ENCODE peak calls at places on chromosome 1, in four cellular contexts. L, X, G and H are unnamed samples.

GRCh38 chr1:159854101-159854692 is 8.3 kb downstream of the VSIG8 start:
- DNase-seq in L (peak), G (no peak), X (no peak), H (peak)

GRCh38 chr1:234975941-234976871 is 152.4 kb downstream of the TOMM20 start:
- DNase-seq in X (no peak), G (peak), L (no peak), H (no peak)

GRCh38 chr1:27120849-27121248 is 34.1 kb downstream of the SLC9A1 start:
- DNase-seq in L (no peak), G (no peak), X (no peak), H (no peak)

GRCh38 chr1:64515427-64515826 is 45.5 kb downstream of the CACHD1 start:
- DNase-seq in G (no peak), X (no peak), L (no peak), H (no peak)

GRCh38 chr1:31880957-31881697 is 57.0 kb downstream of the PTP4A2 start:
- DNase-seq in X (no peak), L (no peak), G (peak), H (no peak)

GRCh38 chr1:59146651-59147358 is 150.1 kb upstream of the FGGY start:
- DNase-seq in X (no peak), G (peak), L (peak), H (peak)

GRCh38 chr1:154736840-154737239 is 128.9 kb upstream of the ADAR start:
- DNase-seq in X (no peak), G (no peak), L (no peak), H (no peak)

GRCh38 chr1:159121526-159121925 is 45.0 kb upstream of the AIM2 start:
- DNase-seq in L (no peak), X (peak), G (no peak), H (no peak)

GRCh38 chr1:54246097-54246721 is 46.2 kb downstream of the MRPL37 start:
- DNase-seq in L (no peak), G (no peak), X (no peak), H (no peak)

GRCh38 chr1:230823421-230823820 is 44.9 kb downstream of the C1orf198 start:
- DNase-seq in L (no peak), X (no peak), G (no peak), H (peak)

GRCh38 chr1:202725541-202725940 is 15.3 kb upstream of the SYT2 start:
- DNase-seq in L (no peak), G (no peak), X (no peak), H (no peak)

GRCh38 chr1:226643701-226644540 is 95.2 kb downstream of the ITPKB start:
- DNase-seq in X (peak), G (no peak), L (no peak), H (no peak)

GRCh38 chr1:36880155-36881070 is 153.9 kb downstream of the GRIK3 start:
- DNase-seq in X (no peak), L (peak), G (no peak), H (peak)

GRCh38 chr1:145987926-145988325 is 8.5 kb downstream of the TXNIP start:
- DNase-seq in X (no peak), G (no peak), L (no peak), H (no peak)
- TF ChIP-seq TCF12 in X (no peak), G (no peak), L (no peak), H (no peak)

GRCh38 chr1:113745425-113745824 is 13.9 kb downstream of the PHTF1 start:
- DNase-seq in G (peak), X (no peak), L (no peak), H (no peak)
- TF ChIP-seq USF2 in G (no peak), X (no peak), L (no peak), H (no peak)

GRCh38 chr1:101409102-101409501 is 172.3 kb downstream of the S1PR1 start:
- DNase-seq in X (no peak), L (no peak), G (no peak), H (no peak)

GRCh38 chr1:101406271-101406670 is 169.5 kb downstream of the S1PR1 start:
- DNase-seq in X (no peak), L (no peak), G (no peak), H (no peak)

GRCh38 chr1:101408212-101409042 is 171.6 kb downstream of the S1PR1 start:
- DNase-seq in X (no peak), L (no peak), G (no peak), H (no peak)

GRCh38 chr1:101407505-101408211 is 170.8 kb downstream of the S1PR1 start:
- DNase-seq in L (no peak), X (peak), G (no peak), H (peak)

GRCh38 chr1:101410048-101410878 is 173.4 kb downstream of the S1PR1 start:
- DNase-seq in L (no peak), X (peak), G (no peak), H (no peak)
- TF ChIP-seq GABPA in L (no peak), X (peak), G (no peak), H (no peak)

GRCh38 chr1:182032251-182032650 is 29.3 kb downstream of the ZNF648 start:
- DNase-seq in G (no peak), L (no peak), X (no peak), H (no peak)
- TF ChIP-seq TCF12 in G (no peak), L (no peak), X (no peak), H (no peak)

DNA sequence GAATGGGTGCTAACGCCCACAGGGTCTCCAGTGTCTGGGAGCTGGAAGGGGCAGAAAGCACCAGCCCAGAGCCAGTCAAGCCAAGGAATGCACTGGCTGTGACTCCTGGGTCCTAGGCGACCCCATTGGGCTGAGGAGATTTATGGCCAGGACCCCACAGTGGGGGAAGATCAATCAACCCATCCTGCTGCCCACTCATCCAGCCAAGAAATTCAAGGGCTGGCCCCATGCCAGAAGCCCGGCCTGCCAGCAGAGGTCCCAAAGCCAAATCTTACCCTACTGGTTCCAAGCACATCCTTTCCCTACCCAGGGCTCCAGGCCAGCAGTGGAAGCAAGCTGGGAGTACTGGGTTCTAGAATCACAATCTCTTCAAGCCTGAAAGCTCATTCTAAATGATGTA is 6.8 kb upstream of the PDZK1IP1 start:
- DNase-seq in L (no peak), G (no peak), X (no peak), H (no peak)
- TF ChIP-seq USF2 in L (no peak), G (no peak), X (no peak), H (no peak)

DNA sequence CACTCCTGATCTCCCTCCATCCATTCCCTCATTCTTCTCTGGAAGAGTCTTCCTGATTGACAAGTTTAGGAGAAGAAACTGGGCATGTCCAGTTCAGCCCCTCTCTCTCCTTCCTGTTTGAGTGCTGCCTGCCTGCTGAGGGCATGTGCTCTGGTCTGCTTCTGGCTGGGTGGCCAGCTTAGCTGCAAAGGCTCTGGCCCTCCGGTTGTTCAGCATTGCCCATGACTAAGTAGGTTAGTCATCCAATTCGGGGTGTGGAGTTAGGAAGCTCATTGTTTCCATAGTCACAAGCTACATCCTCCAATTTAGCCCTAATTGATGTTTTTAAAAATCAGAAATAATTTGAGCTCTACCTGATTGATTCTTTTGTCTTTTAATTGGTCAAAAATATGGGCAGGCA is 25.6 kb upstream of the PLA2G2E start:
- DNase-seq in X (no peak), L (no peak), G (peak), H (no peak)
- TF ChIP-seq GABPA in X (no peak), L (no peak), G (no peak), H (no peak)